ENCODE peak calls at places on chromosomes 16 and 17, in seven cellular contexts. One of them, this sample, is unnamed.

GRCh38 chr17:7769854-7770253 is 52.3 kb downstream of the DNAH2 start:
- DNase-seq in PC-3: peak; percentile 73
- DNase-seq in fibroblast of lung: no peak
- DNase-seq in tibial artery: no peak
- DNase-seq in adrenal gland: no peak
- DNase-seq in spleen: peak; percentile 24
- DNase-seq in OCI-LY7: no peak
- DNase-seq in this sample: no peak

GRCh38 chr17:34486781-34487180 is 92.6 kb upstream of the TMEM132E start:
- DNase-seq in PC-3: no peak
- DNase-seq in fibroblast of lung: no peak
- DNase-seq in tibial artery: no peak
- DNase-seq in adrenal gland: no peak
- DNase-seq in spleen: no peak
- DNase-seq in OCI-LY7: no peak
- DNase-seq in this sample: no peak

GRCh38 chr17:50562266-50563094 is 2.0 kb downstream of the CACNA1G start:
- DNase-seq in PC-3: no peak
- DNase-seq in fibroblast of lung: no peak
- DNase-seq in tibial artery: no peak
- DNase-seq in adrenal gland: no peak
- DNase-seq in spleen: no peak
- DNase-seq in OCI-LY7: no peak
- DNase-seq in this sample: no peak

GRCh38 chr16:79639576-79640311 is 39.2 kb upstream of the MAF start:
- DNase-seq in PC-3: peak; percentile 33
- DNase-seq in fibroblast of lung: no peak
- DNase-seq in tibial artery: no peak
- DNase-seq in adrenal gland: no peak
- DNase-seq in spleen: no peak
- DNase-seq in OCI-LY7: no peak
- DNase-seq in this sample: no peak

GRCh38 chr17:67629963-67630320 is 87.8 kb upstream of the NOL11 start:
- DNase-seq in PC-3: peak; percentile 80
- DNase-seq in fibroblast of lung: peak; percentile 44
- DNase-seq in tibial artery: no peak
- DNase-seq in adrenal gland: peak; percentile 38
- DNase-seq in spleen: no peak
- DNase-seq in OCI-LY7: peak; percentile 46
- DNase-seq in this sample: no peak

GRCh38 chr17:21252289-21252874 is 828 bp downstream of the NATD1 start:
- DNase-seq in PC-3: no peak
- DNase-seq in fibroblast of lung: no peak
- DNase-seq in tibial artery: no peak
- DNase-seq in adrenal gland: no peak
- DNase-seq in spleen: peak; percentile 81
- DNase-seq in OCI-LY7: no peak
- DNase-seq in this sample: no peak

GRCh38 chr16:89921699-89922476 is 1.3 kb upstream of the TUBB3 start:
- DNase-seq in PC-3: peak; percentile 87
- DNase-seq in fibroblast of lung: peak; percentile 96
- DNase-seq in tibial artery: peak; percentile 81
- DNase-seq in adrenal gland: peak; percentile 96
- DNase-seq in spleen: no peak
- DNase-seq in OCI-LY7: peak; percentile 57
- DNase-seq in this sample: peak; percentile 92

GRCh38 chr16:14057878-14058382 is 13.2 kb upstream of the MRTFB start:
- DNase-seq in PC-3: no peak
- DNase-seq in fibroblast of lung: peak; percentile 75
- DNase-seq in tibial artery: peak; percentile 77
- DNase-seq in adrenal gland: no peak
- DNase-seq in spleen: no peak
- DNase-seq in OCI-LY7: no peak
- DNase-seq in this sample: no peak

GRCh38 chr17:67628580-67629013 is 89.1 kb upstream of the NOL11 start:
- DNase-seq in PC-3: no peak
- DNase-seq in fibroblast of lung: no peak
- DNase-seq in tibial artery: no peak
- DNase-seq in adrenal gland: peak; percentile 51
- DNase-seq in spleen: no peak
- DNase-seq in OCI-LY7: peak; percentile 8
- DNase-seq in this sample: no peak

GRCh38 chr17:19306160-19307111 is 56.1 kb downstream of the B9D1 start:
- DNase-seq in PC-3: no peak
- DNase-seq in fibroblast of lung: no peak
- DNase-seq in tibial artery: no peak
- DNase-seq in adrenal gland: peak; percentile 25
- DNase-seq in spleen: peak; percentile 80
- DNase-seq in OCI-LY7: peak; percentile 98
- DNase-seq in this sample: no peak

DNA sequence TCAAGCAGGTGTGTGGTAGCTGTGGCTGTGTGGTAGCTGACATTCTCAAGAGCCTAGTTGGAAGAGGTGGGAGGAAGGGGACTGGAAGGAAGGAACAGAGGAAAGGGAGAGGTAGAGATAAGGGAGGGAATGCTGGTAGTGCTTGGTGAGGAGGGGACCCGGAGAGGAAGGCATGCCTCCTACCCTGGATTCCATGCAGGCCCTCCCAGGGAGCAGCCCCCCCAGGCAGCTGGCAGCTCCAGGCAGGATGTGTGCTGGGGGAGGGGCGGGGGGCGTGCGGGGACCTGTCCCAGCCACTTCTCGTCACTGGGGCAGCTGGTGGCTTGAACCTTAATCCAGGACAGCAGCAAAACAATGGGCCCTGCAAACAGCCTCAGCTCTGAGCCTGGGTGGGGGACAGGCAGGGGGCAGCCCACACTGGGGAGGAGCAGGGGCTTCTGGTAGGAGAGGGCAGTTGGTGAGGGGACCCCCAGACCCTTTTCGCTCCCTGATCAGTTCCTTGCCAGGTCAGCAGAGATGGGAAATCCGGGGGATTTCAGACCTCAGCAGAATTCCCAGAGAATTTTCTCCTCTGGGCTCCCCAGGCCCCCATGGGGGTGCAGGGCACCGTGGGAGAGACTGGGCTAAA is 27.1 kb downstream of the ARHGAP23 start:
- DNase-seq in PC-3: no peak
- DNase-seq in fibroblast of lung: no peak
- DNase-seq in tibial artery: no peak
- DNase-seq in adrenal gland: no peak
- DNase-seq in spleen: no peak
- DNase-seq in OCI-LY7: no peak
- DNase-seq in this sample: no peak
- H3K27ac ChIP-seq in PC-3: peak overlapping the region; percentile 76
- H3K27ac ChIP-seq in fibroblast of lung: no peak overlapping the region
- H3K27ac ChIP-seq in tibial artery: peak overlapping the region; percentile 84
- H3K27ac ChIP-seq in adrenal gland: peak overlapping the region; percentile 92
- H3K27ac ChIP-seq in spleen: peak overlapping the region; percentile 73
- H3K27ac ChIP-seq in OCI-LY7: no peak overlapping the region
- H3K27ac ChIP-seq in this sample: peak overlapping the region; percentile 81

GRCh38 chr16:3670711-3671110 is 16.2 kb downstream of the DNASE1 start:
- DNase-seq in PC-3: no peak
- DNase-seq in fibroblast of lung: no peak
- DNase-seq in tibial artery: no peak
- DNase-seq in adrenal gland: no peak
- DNase-seq in spleen: no peak
- DNase-seq in OCI-LY7: no peak
- DNase-seq in this sample: no peak
- TF ChIP-seq CTCF in PC-3: no peak
- TF ChIP-seq CTCF in fibroblast of lung: no peak
- TF ChIP-seq CTCF in tibial artery: no peak
- TF ChIP-seq CTCF in adrenal gland: no peak
- TF ChIP-seq CTCF in spleen: no peak
- TF ChIP-seq CTCF in OCI-LY7: no peak
- TF ChIP-seq CTCF in this sample: no peak

GRCh38 chr16:31074814-31075183 is 577 bp downstream of the ZNF646 start:
- DNase-seq in PC-3: no peak
- DNase-seq in fibroblast of lung: no peak
- DNase-seq in tibial artery: no peak
- DNase-seq in adrenal gland: no peak
- DNase-seq in spleen: no peak
- DNase-seq in OCI-LY7: no peak
- DNase-seq in this sample: no peak
- H3K27ac ChIP-seq in PC-3: peak overlapping the region; percentile 72
- H3K27ac ChIP-seq in fibroblast of lung: peak overlapping the region; percentile 97
- H3K27ac ChIP-seq in tibial artery: peak overlapping the region; percentile 89
- H3K27ac ChIP-seq in adrenal gland: peak overlapping the region; percentile 98
- H3K27ac ChIP-seq in spleen: peak overlapping the region; percentile 89
- H3K27ac ChIP-seq in OCI-LY7: peak overlapping the region; percentile 84
- H3K27ac ChIP-seq in this sample: peak overlapping the region; percentile 83

GRCh38 chr17:39935896-39936295 is 8.4 kb downstream of the LRRC3C start:
- DNase-seq in PC-3: peak; percentile 9
- DNase-seq in fibroblast of lung: peak; percentile 29
- DNase-seq in tibial artery: no peak
- DNase-seq in adrenal gland: no peak
- DNase-seq in spleen: no peak
- DNase-seq in OCI-LY7: no peak
- DNase-seq in this sample: no peak

GRCh38 chr17:39937462-39937861 is 9.9 kb downstream of the LRRC3C start:
- DNase-seq in PC-3: no peak
- DNase-seq in fibroblast of lung: no peak
- DNase-seq in tibial artery: no peak
- DNase-seq in adrenal gland: no peak
- DNase-seq in spleen: no peak
- DNase-seq in OCI-LY7: no peak
- DNase-seq in this sample: no peak

GRCh38 chr17:39939031-39939430 is 11.5 kb downstream of the LRRC3C start:
- DNase-seq in PC-3: no peak
- DNase-seq in fibroblast of lung: no peak
- DNase-seq in tibial artery: no peak
- DNase-seq in adrenal gland: no peak
- DNase-seq in spleen: no peak
- DNase-seq in OCI-LY7: no peak
- DNase-seq in this sample: no peak

GRCh38 chr17:39939588-39940419 is 12.3 kb downstream of the LRRC3C start:
- DNase-seq in PC-3: peak; percentile 24
- DNase-seq in fibroblast of lung: peak; percentile 95
- DNase-seq in tibial artery: no peak
- DNase-seq in adrenal gland: no peak
- DNase-seq in spleen: no peak
- DNase-seq in OCI-LY7: peak; percentile 86
- DNase-seq in this sample: no peak

GRCh38 chr17:39938140-39938869 is 10.8 kb downstream of the LRRC3C start:
- DNase-seq in PC-3: no peak
- DNase-seq in fibroblast of lung: no peak
- DNase-seq in tibial artery: no peak
- DNase-seq in adrenal gland: no peak
- DNase-seq in spleen: no peak
- DNase-seq in OCI-LY7: no peak
- DNase-seq in this sample: no peak
- TF ChIP-seq CTCF in PC-3: no peak
- TF ChIP-seq CTCF in fibroblast of lung: no peak
- TF ChIP-seq CTCF in tibial artery: no peak
- TF ChIP-seq CTCF in adrenal gland: no peak
- TF ChIP-seq CTCF in spleen: no peak
- TF ChIP-seq CTCF in OCI-LY7: no peak
- TF ChIP-seq CTCF in this sample: no peak

GRCh38 chr17:79330229-79330628 is 255.6 kb downstream of the ENGASE start:
- DNase-seq in PC-3: no peak
- DNase-seq in fibroblast of lung: no peak
- DNase-seq in tibial artery: no peak
- DNase-seq in adrenal gland: no peak
- DNase-seq in spleen: no peak
- DNase-seq in OCI-LY7: no peak
- DNase-seq in this sample: no peak
- H3K27ac ChIP-seq in PC-3: no peak overlapping the region
- H3K27ac ChIP-seq in fibroblast of lung: no peak overlapping the region
- H3K27ac ChIP-seq in tibial artery: no peak overlapping the region
- H3K27ac ChIP-seq in adrenal gland: no peak overlapping the region
- H3K27ac ChIP-seq in spleen: no peak overlapping the region
- H3K27ac ChIP-seq in OCI-LY7: no peak overlapping the region
- H3K27ac ChIP-seq in this sample: no peak overlapping the region